ENCODE peak calls at places on chromosome 10, in seven cellular contexts. W, P, O, Y, F, Z and M are unnamed samples.
A peak's percentile ranks its signal among the peaks of the same experiment; 100 is the strongest.

GRCh38 chr10:101602767-101603398 is 14.8 kb downstream of the DPCD start:
- DNase-seq in F (peak; percentile 81), P (peak; percentile 90), Y (peak; percentile 7), Z (peak; percentile 70), W (peak; percentile 33), O (peak; percentile 77), M (no peak)

GRCh38 chr10:122669842-122670241 is 29.8 kb downstream of the C10orf120 start:
- DNase-seq in F (no peak), Y (no peak), O (no peak), W (no peak), P (no peak), Z (no peak), M (no peak)

GRCh38 chr10:118844731-118845573 is 90.2 kb upstream of the CACUL1 start:
- DNase-seq in O (no peak), Y (no peak), Z (no peak), W (no peak), F (no peak), P (no peak), M (no peak)

GRCh38 chr10:110399163-110400094 is 94.7 kb upstream of the SMNDC1 start:
- DNase-seq in Z (no peak), W (peak; percentile 92), Y (peak; percentile 94), F (peak; percentile 98), P (no peak), O (no peak), M (peak; percentile 97)

GRCh38 chr10:3935141-3935540 is 150.1 kb upstream of the KLF6 start:
- DNase-seq in W (peak; percentile 34), Z (peak; percentile 68), Y (peak; percentile 57), P (no peak), F (peak; percentile 96), O (peak; percentile 87), M (peak; percentile 27)

GRCh38 chr10:77105756-77106155 is 531.9 kb downstream of the KCNMA1 start:
- DNase-seq in Y (peak; percentile 44), Z (no peak), O (no peak), W (no peak), P (no peak), F (peak; percentile 60), M (peak; percentile 66)

GRCh38 chr10:126950401-126951105 is 45.3 kb downstream of the DOCK1 start:
- DNase-seq in Z (no peak), O (no peak), P (no peak), W (no peak), F (no peak), Y (no peak), M (no peak)

GRCh38 chr10:127163632-127164031 is 32.8 kb downstream of the INSYN2A start:
- DNase-seq in W (no peak), P (no peak), Z (no peak), F (peak; percentile 30), Y (no peak), O (no peak), M (no peak)

GRCh38 chr10:25982107-25982506 is 48.1 kb downstream of the MYO3A start:
- DNase-seq in O (no peak), F (no peak), Z (no peak), P (no peak), W (no peak), Y (no peak), M (no peak)

GRCh38 chr10:124745678-124746077 is 1.5 kb upstream of the FAM53B start:
- DNase-seq in P (peak; percentile 75), Y (no peak), Z (no peak), F (peak; percentile 66), O (peak; percentile 80), W (no peak), M (no peak)

GRCh38 chr10:28082316-28082715 is 83.4 kb upstream of the ODAD2 start:
- DNase-seq in P (no peak), Z (no peak), W (no peak), F (no peak), Y (no peak), O (no peak), M (no peak)

GRCh38 chr10:45224219-45224841 is 91.1 kb downstream of the OR13A1 start:
- DNase-seq in Y (no peak), W (no peak), O (no peak), P (no peak), F (no peak), Z (no peak), M (no peak)

GRCh38 chr10:70993051-70993450 is 104.7 kb upstream of the PCBD1 start:
- DNase-seq in F (no peak), W (no peak), Z (no peak), Y (no peak), P (no peak), O (no peak), M (no peak)

GRCh38 chr10:100006241-100006886 is 3.4 kb downstream of the DNMBP start:
- DNase-seq in W (peak; percentile 78), P (peak; percentile 83), F (peak; percentile 98), Y (peak; percentile 88), O (peak; percentile 60), Z (no peak), M (peak; percentile 90)
- H3K4me3 ChIP-seq in W (peak overlapping the region; percentile 25), P (no peak overlapping the region), F (peak overlapping the region; percentile 91), Y (peak overlapping the region; percentile 95), O (no peak overlapping the region), Z (no peak overlapping the region), M (no peak overlapping the region)

GRCh38 chr10:79948976-79949722 is at the start of gene SFTPD:
- DNase-seq in P (peak; percentile 79), W (no peak), O (no peak), F (no peak), Z (no peak), Y (no peak), M (no peak)
- H3K4me3 ChIP-seq in P (no peak within 1 kb of the TSS), W (no peak within 1 kb of the TSS), O (no peak within 1 kb of the TSS), F (no peak within 1 kb of the TSS), Z (no peak within 1 kb of the TSS), Y (no peak within 1 kb of the TSS), M (no peak within 1 kb of the TSS)

GRCh38 chr10:11823989-11824346 is 812 bp downstream of the PROSER2 start:
- DNase-seq in Z (no peak), W (no peak), Y (no peak), P (no peak), F (peak; percentile 40), O (no peak), M (no peak)

GRCh38 chr10:11822809-11823121 is 391 bp upstream of the PROSER2 start:
- DNase-seq in Z (no peak), Y (no peak), O (no peak), F (no peak), W (no peak), P (no peak), M (no peak)

GRCh38 chr10:11824376-11824775 is 1.2 kb downstream of the PROSER2 start:
- DNase-seq in F (peak; percentile 16), W (no peak), P (no peak), O (no peak), Y (no peak), Z (no peak), M (peak; percentile 16)

GRCh38 chr10:11822031-11822756 is 962 bp upstream of the PROSER2 start:
- DNase-seq in F (peak; percentile 14), O (no peak), W (no peak), Z (no peak), P (no peak), Y (no peak), M (no peak)

DNA sequence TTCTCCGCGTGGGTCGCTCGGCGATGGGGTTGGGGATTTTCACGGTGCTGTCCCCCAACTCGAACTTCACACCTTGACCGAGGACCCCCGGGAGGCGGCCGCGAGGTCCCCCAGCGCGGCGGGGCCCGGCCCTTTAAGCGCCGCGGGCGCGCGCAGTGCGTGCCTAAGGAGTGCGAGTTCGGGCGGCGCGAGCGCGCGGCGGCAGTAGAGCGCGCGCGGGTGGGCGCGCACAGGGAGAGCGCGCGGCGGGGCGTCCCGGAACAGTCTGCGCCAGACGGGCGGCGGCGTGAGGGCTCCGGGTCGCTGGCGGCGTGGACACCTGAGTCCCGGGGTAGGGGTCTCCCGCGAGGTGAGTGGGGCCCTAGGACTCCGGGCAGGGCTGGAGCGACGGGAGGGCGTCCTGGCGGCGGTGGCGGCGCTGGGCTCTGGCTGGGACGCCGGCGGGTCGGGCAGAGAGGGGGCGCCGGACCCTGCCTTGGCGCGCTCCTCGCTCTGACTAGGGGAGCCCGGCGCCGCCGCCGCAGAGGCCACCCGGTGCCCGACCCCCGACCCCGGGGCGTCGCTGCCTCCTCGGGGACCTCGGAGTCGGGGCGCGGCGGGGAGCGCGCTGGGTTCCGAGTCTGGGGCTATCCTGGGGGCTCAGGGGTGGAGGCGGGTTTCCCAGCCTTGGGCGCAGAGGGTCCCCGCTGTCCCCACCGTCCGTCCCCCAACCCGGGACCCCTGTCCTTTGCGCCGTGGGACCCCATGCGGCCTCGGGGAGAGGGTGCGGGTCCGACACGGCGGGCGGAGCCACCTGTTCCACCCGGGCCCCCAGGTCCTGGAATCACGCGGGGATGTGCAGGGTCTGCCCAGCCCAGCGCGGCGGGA is at the start of gene PROSER2:
- DNase-seq in W (no peak), Z (peak; percentile 71), F (peak; percentile 78), Y (no peak), P (peak; percentile 47), O (peak; percentile 14), M (no peak)
- H3K4me3 ChIP-seq in W (peak within 1 kb of the TSS; percentile 67), Z (peak within 1 kb of the TSS; percentile 57), F (peak within 1 kb of the TSS; percentile 83), Y (peak within 1 kb of the TSS; percentile 76), P (peak within 1 kb of the TSS; percentile 30), O (no peak within 1 kb of the TSS), M (peak within 1 kb of the TSS; percentile 71)

GRCh38 chr10:15877836-15878576 is 17.7 kb upstream of the MINDY3 start:
- DNase-seq in P (no peak), Y (no peak), W (no peak), Z (no peak), O (no peak), F (no peak), M (no peak)

GRCh38 chr10:15881542-15881941 is 21.2 kb upstream of the MINDY3 start:
- DNase-seq in P (no peak), W (no peak), Y (no peak), F (no peak), Z (no peak), O (no peak), M (no peak)

GRCh38 chr10:15884447-15884846 is 24.1 kb upstream of the MINDY3 start:
- DNase-seq in F (no peak), P (no peak), Y (no peak), Z (no peak), O (no peak), W (no peak), M (no peak)

GRCh38 chr10:15879663-15880062 is 19.4 kb upstream of the MINDY3 start:
- DNase-seq in W (no peak), Z (no peak), Y (no peak), O (no peak), F (no peak), P (peak; percentile 43), M (no peak)

DNA sequence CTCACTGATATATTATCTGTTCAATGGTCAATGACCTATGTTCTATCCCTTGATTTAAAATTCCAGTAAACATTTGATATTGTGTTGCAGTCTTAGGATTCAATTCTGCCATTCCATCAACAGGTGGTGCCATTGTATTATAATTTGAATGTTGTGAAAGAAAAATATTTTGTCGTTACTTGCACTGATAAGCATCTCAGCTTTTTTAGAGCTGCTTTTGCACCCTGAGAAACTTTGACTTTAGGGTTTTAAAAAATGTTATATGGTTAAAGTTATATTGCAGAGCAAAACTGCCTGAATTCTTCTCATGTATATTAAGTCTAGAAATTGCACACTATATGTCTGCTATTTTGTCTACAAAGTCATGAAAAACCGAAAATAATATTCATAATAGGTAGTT is 18.8 kb upstream of the MINDY3 start:
- DNase-seq in F (peak; percentile 57), Y (no peak), O (peak; percentile 55), W (no peak), P (peak; percentile 52), Z (no peak), M (no peak)
- H3K4me3 ChIP-seq in F (no peak overlapping the region), Y (no peak overlapping the region), O (no peak overlapping the region), W (no peak overlapping the region), P (no peak overlapping the region), Z (no peak overlapping the region), M (no peak overlapping the region)